ENCODE peak calls at places on chromosome 5, in five cellular contexts. O, N, I, Z and Q are unnamed samples.
A peak's percentile ranks its signal among the peaks of the same experiment; 100 is the strongest.

GRCh38 chr5:133083901-133084300 is 32.1 kb downstream of the HSPA4 start:
- DNase-seq in I (peak; percentile 31), N (no peak), Z (no peak), O (no peak), Q (no peak)

GRCh38 chr5:150626853-150627276 is 13.6 kb upstream of the SYNPO start:
- DNase-seq in N (no peak), O (peak; percentile 32), I (no peak), Z (no peak), Q (peak; percentile 60)

GRCh38 chr5:112929336-112930081 is 7.5 kb upstream of the REEP5 start:
- DNase-seq in O (peak; percentile 47), Z (no peak), N (peak; percentile 60), I (no peak), Q (no peak)

GRCh38 chr5:25570067-25570583 is 925.3 kb upstream of the CDH10 start:
- DNase-seq in Z (no peak), I (no peak), N (no peak), O (no peak), Q (no peak)

GRCh38 chr5:126525630-126526245 is 69.3 kb downstream of the ALDH7A1 start:
- DNase-seq in I (peak; percentile 25), N (no peak), O (no peak), Z (peak; percentile 12), Q (no peak)

GRCh38 chr5:132487841-132488555 is 2.6 kb downstream of the IRF1 start:
- DNase-seq in N (peak; percentile 72), Z (no peak), O (no peak), I (no peak), Q (peak; percentile 6)

GRCh38 chr5:179817071-179817840 is 3.4 kb upstream of the SQSTM1 start:
- DNase-seq in I (no peak), Z (no peak), N (no peak), O (no peak), Q (no peak)

GRCh38 chr5:123265551-123265950 is 157.7 kb downstream of the CEP120 start:
- DNase-seq in Z (no peak), O (peak; percentile 7), N (no peak), I (no peak), Q (no peak)

GRCh38 chr5:94517490-94518108 is 100.8 kb downstream of the KIAA0825 start:
- DNase-seq in O (no peak), Z (no peak), N (no peak), I (no peak), Q (no peak)

GRCh38 chr5:40277161-40277906 is 402.4 kb upstream of the PTGER4 start:
- DNase-seq in N (no peak), I (no peak), O (no peak), Z (no peak), Q (no peak)

GRCh38 chr5:177086918-177087706 is 397 bp downstream of the FGFR4 start:
- DNase-seq in N (peak; percentile 69), I (peak; percentile 42), O (peak; percentile 14), Z (peak; percentile 61), Q (no peak)

GRCh38 chr5:159337291-159337974 is 7.1 kb upstream of the IL12B start:
- DNase-seq in Z (no peak), O (peak; percentile 91), N (no peak), I (peak; percentile 47), Q (no peak)

GRCh38 chr5:32951878-32952277 is 240.8 kb downstream of the NPR3 start:
- DNase-seq in I (no peak), Z (no peak), O (no peak), N (no peak), Q (no peak)

GRCh38 chr5:170743876-170744212 is 39.7 kb upstream of the GABRP start:
- DNase-seq in Z (no peak), O (no peak), N (no peak), I (no peak), Q (no peak)

GRCh38 chr5:68628082-68628796 is 412.7 kb downstream of the PIK3R1 start:
- DNase-seq in Z (no peak), O (no peak), N (no peak), I (no peak), Q (no peak)

GRCh38 chr5:68631884-68632283 is 416.3 kb downstream of the PIK3R1 start:
- DNase-seq in O (no peak), I (no peak), N (no peak), Z (no peak), Q (no peak)

DNA sequence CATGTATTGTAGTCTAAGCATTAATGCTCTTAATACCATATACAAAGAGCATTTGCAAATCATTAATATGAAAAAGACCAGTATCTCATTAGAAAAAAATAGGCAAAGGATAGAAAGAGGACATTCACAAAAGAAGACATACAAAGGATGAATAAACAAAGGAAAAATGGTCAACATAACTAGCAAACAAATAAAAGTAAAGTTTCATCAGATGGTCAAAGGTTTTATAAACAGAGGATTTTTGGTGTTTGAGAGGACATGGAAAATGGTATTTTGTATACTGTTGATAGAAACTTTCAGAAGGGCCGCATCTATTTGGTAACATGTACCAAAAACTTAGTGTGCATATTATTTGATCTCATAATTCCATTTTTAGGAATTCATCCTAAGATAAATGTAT is 414.8 kb downstream of the PIK3R1 start:
- DNase-seq in I (no peak), O (no peak), Z (no peak), N (no peak), Q (no peak)
- H3K4me3 ChIP-seq in I (no peak overlapping the region), O (no peak overlapping the region), Z (no peak overlapping the region), N (no peak overlapping the region), Q (no peak overlapping the region)

GRCh38 chr5:143146161-143146560 is 257.3 kb downstream of the NR3C1 start:
- DNase-seq in I (no peak), O (no peak), Z (no peak), N (no peak), Q (no peak)
- H3K4me1 ChIP-seq in I (peaks cover 18% of the 10 kb centered on the region), O (peaks cover 52% of the 10 kb centered on the region), Z (no peaks in the 10 kb centered on the region), N (no peaks in the 10 kb centered on the region), Q (peaks cover 10% of the 10 kb centered on the region)

GRCh38 chr5:178577376-178577839 is 12.8 kb downstream of the COL23A1 start:
- DNase-seq in Z (no peak), O (no peak), N (no peak), I (no peak), Q (no peak)
- H3K4me3 ChIP-seq in Z (no peak overlapping the region), O (no peak overlapping the region), N (no peak overlapping the region), I (no peak overlapping the region), Q (no peak overlapping the region)

GRCh38 chr5:172770374-172770674 is 671 bp downstream of the DUSP1 start:
- DNase-seq in I (peak; percentile 47), Z (no peak), N (no peak), O (no peak), Q (no peak)
- H3K4me1 ChIP-seq in I (peaks cover 24% of the 10 kb centered on the region), Z (peaks cover 31% of the 10 kb centered on the region), N (peaks cover 34% of the 10 kb centered on the region), O (peaks cover 59% of the 10 kb centered on the region), Q (peaks cover 4% of the 10 kb centered on the region)

DNA sequence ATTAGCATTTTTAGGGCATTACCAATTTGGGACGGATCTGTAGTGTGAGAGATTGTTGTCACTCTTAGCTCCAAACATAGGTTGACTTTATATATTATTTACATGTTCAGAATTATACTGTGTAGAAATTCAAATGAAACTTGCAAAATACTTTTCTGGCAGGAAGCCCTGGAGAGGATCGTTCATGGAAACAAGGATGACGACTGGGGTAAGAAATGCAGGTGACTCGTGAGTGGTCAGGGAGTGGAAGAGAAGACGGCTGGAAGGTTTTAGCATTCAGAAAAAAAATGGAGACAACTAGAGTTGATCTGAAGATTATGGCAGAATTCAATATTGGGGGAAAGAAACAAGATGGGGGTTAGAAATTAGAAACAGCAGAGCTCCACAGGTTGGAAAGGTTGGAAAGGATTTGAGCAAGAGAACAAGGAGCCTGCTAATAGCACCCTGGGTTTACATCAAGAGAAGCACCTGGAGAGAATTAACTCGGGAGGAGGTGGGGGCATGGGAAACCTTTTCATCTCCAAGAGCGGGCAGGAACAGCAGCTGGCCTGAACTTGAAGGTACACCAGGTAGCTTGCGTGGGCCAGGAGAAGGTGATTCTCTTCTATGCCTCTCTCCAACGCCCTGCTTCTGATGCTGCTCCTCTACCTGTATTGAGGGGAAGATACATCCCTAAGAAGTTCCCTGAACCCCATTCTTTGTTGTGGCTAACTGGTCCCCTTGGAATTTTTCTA is 37.0 kb upstream of the GLRX start:
- DNase-seq in O (no peak), I (no peak), Z (no peak), N (no peak), Q (no peak)
- H3K4me3 ChIP-seq in O (peak overlapping the region; percentile 31), I (peak overlapping the region; percentile 4), Z (no peak overlapping the region), N (no peak overlapping the region), Q (peak overlapping the region; percentile 32)

GRCh38 chr5:56759521-56759920 is 55.8 kb upstream of the MAP3K1 start:
- DNase-seq in N (no peak), Z (no peak), O (no peak), I (no peak), Q (peak; percentile 61)

GRCh38 chr5:56761486-56761885 is 53.9 kb upstream of the MAP3K1 start:
- DNase-seq in O (no peak), Z (no peak), N (no peak), I (no peak), Q (no peak)

GRCh38 chr5:56763182-56763581 is 52.2 kb upstream of the MAP3K1 start:
- DNase-seq in Z (no peak), I (no peak), N (no peak), O (no peak), Q (no peak)

GRCh38 chr5:56763711-56764466 is 51.5 kb upstream of the MAP3K1 start:
- DNase-seq in Z (no peak), N (peak; percentile 45), O (peak; percentile 58), I (peak; percentile 29), Q (peak; percentile 64)

GRCh38 chr5:56760723-56761122 is 54.6 kb upstream of the MAP3K1 start:
- DNase-seq in N (no peak), Z (no peak), I (no peak), O (no peak), Q (no peak)
- H3K4me1 ChIP-seq in N (peaks cover 65% of the 10 kb centered on the region), Z (no peaks in the 10 kb centered on the region), I (no peaks in the 10 kb centered on the region), O (peaks cover 25% of the 10 kb centered on the region), Q (no peaks in the 10 kb centered on the region)